ENCODE peak calls at places on chromosomes 7 and 10, in six cellular contexts. P, K, Y, L, Z and F are unnamed samples.

GRCh38 chr7:151206914-151207313 is 3.4 kb downstream of the H2BK1 start:
- DNase-seq in P (no peak), K (no peak), Y (no peak), L (no peak), Z (no peak), F (no peak)

GRCh38 chr10:100508691-100509150 is 10.9 kb downstream of the SEC31B start:
- DNase-seq in P (peak; percentile 50), K (peak; percentile 55), Y (peak; percentile 31), L (no peak), Z (no peak), F (no peak)

GRCh38 chr10:122115874-122116273 is 126.9 kb downstream of the TACC2 start:
- DNase-seq in P (no peak), K (no peak), Y (no peak), L (no peak), Z (no peak), F (no peak)

GRCh38 chr7:28433604-28434254 is 21.4 kb downstream of the CREB5 start:
- DNase-seq in P (no peak), K (peak; percentile 27), Y (no peak), L (no peak), Z (no peak), F (peak; percentile 18)

GRCh38 chr7:121544726-121545125 is 148.6 kb upstream of the FAM3C start:
- DNase-seq in P (peak; percentile 92), K (peak; percentile 66), Y (no peak), L (no peak), Z (no peak), F (peak; percentile 51)

GRCh38 chr7:106243893-106244292 is 40.9 kb downstream of the NAMPT start:
- DNase-seq in P (no peak), K (no peak), Y (no peak), L (no peak), Z (no peak), F (no peak)

GRCh38 chr10:72254891-72255568 is 18.7 kb upstream of the DDIT4 start:
- DNase-seq in P (peak; percentile 70), K (peak; percentile 70), Y (peak; percentile 56), L (peak; percentile 91), Z (peak; percentile 91), F (peak; percentile 95)

GRCh38 chr7:154795437-154795836 is 207.5 kb downstream of the PAXIP1 start:
- DNase-seq in P (no peak), K (no peak), Y (no peak), L (no peak), Z (no peak), F (no peak)

GRCh38 chr7:129530881-129531391 is 28.6 kb downstream of the SMKR1 start:
- DNase-seq in P (peak; percentile 82), K (peak; percentile 6), Y (no peak), L (no peak), Z (no peak), F (no peak)

GRCh38 chr10:118108194-118109026 is 61.7 kb upstream of the RAB11FIP2 start:
- DNase-seq in P (peak; percentile 59), K (no peak), Y (no peak), L (no peak), Z (no peak), F (peak; percentile 31)

GRCh38 chr7:74464931-74465906 is 11.5 kb downstream of the GTF2IRD1 start:
- DNase-seq in P (no peak), K (no peak), Y (no peak), L (peak; percentile 76), Z (no peak), F (no peak)

GRCh38 chr10:21517983-21518628 is 7.4 kb downstream of the SKIDA1 start:
- DNase-seq in P (no peak), K (no peak), Y (no peak), L (no peak), Z (no peak), F (no peak)

GRCh38 chr7:37341033-37341630 is 107.5 kb downstream of the ELMO1 start:
- DNase-seq in P (no peak), K (peak; percentile 77), Y (no peak), L (no peak), Z (no peak), F (no peak)

GRCh38 chr10:35331894-35332640 is 4.2 kb upstream of the CCNY start:
- DNase-seq in P (peak; percentile 79), K (no peak), Y (no peak), L (no peak), Z (no peak), F (no peak)

GRCh38 chr7:77684030-77684429 is 12.2 kb upstream of the RSBN1L start:
- DNase-seq in P (peak; percentile 89), K (no peak), Y (no peak), L (no peak), Z (peak; percentile 35), F (no peak)

GRCh38 chr10:43140414-43140813 is 2.2 kb downstream of the CSGALNACT2 start:
- DNase-seq in P (peak; percentile 82), K (peak; percentile 74), Y (no peak), L (no peak), Z (no peak), F (no peak)

GRCh38 chr10:22927163-22927562 is 690 bp upstream of the ARMC3 start:
- DNase-seq in P (no peak), K (no peak), Y (no peak), L (no peak), Z (no peak), F (no peak)

GRCh38 chr7:67402280-67402679 is 405.6 kb downstream of the TYW1 start:
- DNase-seq in P (no peak), K (no peak), Y (no peak), L (no peak), Z (no peak), F (no peak)

GRCh38 chr10:77637986-77638765 is 568 bp upstream of the KCNMA1 start:
- DNase-seq in P (peak; percentile 61), K (no peak), Y (peak; percentile 46), L (peak; percentile 65), Z (no peak), F (peak; percentile 34)

GRCh38 chr7:108049962-108050361 is 47.0 kb upstream of the LAMB1 start:
- DNase-seq in P (no peak), K (peak; percentile 52), Y (no peak), L (no peak), Z (no peak), F (no peak)

GRCh38 chr10:116653885-116654284 is 33.1 kb downstream of the PNLIPRP2 start:
- DNase-seq in P (no peak), K (no peak), Y (no peak), L (no peak), Z (no peak), F (no peak)

DNA sequence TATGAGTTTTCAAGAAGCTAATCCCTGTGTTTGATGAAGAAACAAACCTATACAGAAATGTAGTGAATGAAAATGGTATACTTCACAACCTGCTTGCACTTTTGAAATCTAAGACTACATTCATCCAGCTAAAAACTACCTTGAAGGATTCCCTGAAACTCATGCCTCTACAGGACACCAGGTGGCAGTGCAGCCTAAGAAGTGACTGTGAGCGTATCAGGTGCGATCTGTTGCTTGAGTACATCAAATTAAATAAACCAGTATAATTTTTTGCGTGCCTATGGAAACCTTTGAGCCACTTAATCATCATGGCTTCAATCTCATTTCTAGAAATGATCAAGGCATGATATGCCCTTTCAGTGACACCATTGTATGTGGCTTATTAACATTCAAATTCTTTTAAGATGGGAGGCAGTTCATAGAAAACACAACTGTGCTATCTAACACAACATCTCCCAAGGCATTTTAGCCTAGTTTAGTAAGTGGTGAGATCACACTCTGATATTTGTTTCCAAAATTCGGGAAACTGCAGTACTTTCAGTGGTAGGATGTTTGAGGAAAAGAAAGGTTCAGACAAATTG is 57.4 kb downstream of the PPP1R17 start:
- DNase-seq in P (peak; percentile 69), K (peak; percentile 76), Y (peak; percentile 62), L (no peak), Z (peak; percentile 43), F (peak; percentile 52)
- TF ChIP-seq CTCF in P (peak; percentile 97), K (peak; percentile 79), Y (peak; percentile 99), L (peak; percentile 75), Z (peak; percentile 84), F (peak; percentile 89)

GRCh38 chr10:84237199-84238051 is 3.9 kb downstream of the LRIT1 start:
- DNase-seq in P (no peak), K (no peak), Y (no peak), L (no peak), Z (no peak), F (no peak)
- TF ChIP-seq CTCF in P (no peak), K (no peak), Y (peak; percentile 42), L (no peak), Z (no peak), F (no peak)

GRCh38 chr10:95525033-95525418 is 36.1 kb downstream of the SORBS1 start:
- DNase-seq in P (no peak), K (no peak), Y (no peak), L (no peak), Z (no peak), F (no peak)
- TF ChIP-seq CTCF in P (no peak), K (no peak), Y (no peak), L (no peak), Z (no peak), F (no peak)

DNA sequence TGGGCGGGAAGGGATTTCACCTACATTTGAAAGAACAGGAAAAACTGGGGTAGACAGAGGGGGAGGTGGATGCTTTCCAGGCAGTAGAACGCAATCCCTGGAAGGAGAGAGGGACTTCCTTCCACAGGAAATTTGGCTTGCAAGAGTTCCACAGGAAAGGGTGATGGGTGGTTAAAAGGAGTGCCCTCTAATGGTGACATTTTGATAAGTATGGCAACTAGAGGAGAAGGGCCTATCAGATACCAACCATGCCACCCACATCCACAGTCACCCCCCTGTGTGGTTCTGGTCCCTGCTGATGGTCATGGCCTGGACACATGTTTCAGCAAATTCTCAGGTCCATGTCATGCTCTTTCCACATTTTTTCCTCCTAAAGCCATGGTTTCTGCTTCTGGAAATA is 27.1 kb upstream of the COL13A1 start:
- DNase-seq in P (no peak), K (no peak), Y (no peak), L (no peak), Z (no peak), F (no peak)
- TF ChIP-seq CTCF in P (no peak), K (no peak), Y (no peak), L (no peak), Z (no peak), F (no peak)

GRCh38 chr7:539731-540411 is 20.2 kb upstream of the PDGFA start:
- DNase-seq in P (peak; percentile 50), K (no peak), Y (no peak), L (peak; percentile 93), Z (no peak), F (no peak)
- TF ChIP-seq CTCF in P (no peak), K (no peak), Y (no peak), L (no peak), Z (no peak), F (no peak)